ENCODE peak calls at places on chromosomes 4 and X, in six cellular contexts. K, T, G, W, F and M are unnamed samples.

GRCh38 chr4:118752551-118752950 is 67.4 kb downstream of the METTL14 start:
- DNase-seq in K (no peak), T (no peak), G (no peak), W (no peak), F (no peak), M (no peak)

GRCh38 chrX:124117325-124117724 is 155.8 kb downstream of the STAG2 start:
- DNase-seq in W (no peak), T (no peak), G (no peak), F (no peak), K (no peak), M (no peak)

GRCh38 chr4:89703831-89704230 is 133.1 kb downstream of the SNCA start:
- DNase-seq in T (no peak), F (no peak), G (no peak), W (no peak), K (peak), M (no peak)

GRCh38 chr4:175419120-175419774 is 392.8 kb downstream of the GPM6A start:
- DNase-seq in K (peak), W (peak), G (no peak), T (no peak), F (peak), M (no peak)

GRCh38 chrX:40012800-40013682 is 84.7 kb downstream of the BCOR start:
- DNase-seq in K (peak), W (peak), T (peak), F (peak), G (peak), M (no peak)

GRCh38 chr4:183722738-183723560 is 63.9 kb downstream of the TRAPPC11 start:
- DNase-seq in W (no peak), T (no peak), F (peak), G (peak), K (peak), M (peak)

GRCh38 chr4:38231626-38232025 is 271.4 kb downstream of the PTTG2 start:
- DNase-seq in T (no peak), K (no peak), W (no peak), F (no peak), G (no peak), M (no peak)

GRCh38 chr4:121216438-121216837 is 52.3 kb upstream of the TNIP3 start:
- DNase-seq in F (no peak), T (no peak), K (no peak), W (no peak), G (no peak), M (no peak)

GRCh38 chr4:40629401-40630334 is at the start of gene RBM47:
- DNase-seq in G (peak), W (no peak), T (peak), F (peak), K (peak), M (peak)

DNA sequence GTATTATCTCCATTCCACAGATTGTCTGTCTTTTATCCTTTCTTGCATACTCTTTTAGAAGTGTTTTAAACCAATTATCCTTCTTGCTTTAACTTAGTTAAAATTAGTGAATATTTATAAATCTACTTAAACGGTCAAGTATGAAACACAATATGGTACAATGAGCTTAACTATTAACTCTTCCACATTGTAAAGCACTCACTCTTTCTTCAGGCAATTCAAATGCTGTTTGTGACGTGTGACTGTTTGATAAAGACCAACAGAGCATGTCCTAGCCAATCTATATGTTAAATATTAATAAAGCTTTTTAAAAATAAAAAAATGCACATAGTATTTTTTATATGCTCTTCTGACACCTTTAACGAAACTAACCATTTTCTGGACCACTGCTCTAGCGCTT is 192.7 kb downstream of the ARAP2 start:
- DNase-seq in W (no peak), T (no peak), K (no peak), G (no peak), F (no peak), M (no peak)
- TF ChIP-seq CTCF in W (no peak), T (no peak), K (no peak), G (no peak), F (no peak), M (no peak)

GRCh38 chr4:187929024-187929423 is 66.5 kb upstream of the ZFP42 start:
- DNase-seq in T (no peak), F (no peak), W (no peak), K (no peak), G (peak), M (no peak)
- TF ChIP-seq CTCF in T (no peak), F (no peak), W (no peak), K (no peak), G (peak), M (peak)

GRCh38 chr4:142743071-142743825 is 102.9 kb downstream of the INPP4B start:
- DNase-seq in F (no peak), G (no peak), W (no peak), K (peak), T (no peak), M (no peak)

DNA sequence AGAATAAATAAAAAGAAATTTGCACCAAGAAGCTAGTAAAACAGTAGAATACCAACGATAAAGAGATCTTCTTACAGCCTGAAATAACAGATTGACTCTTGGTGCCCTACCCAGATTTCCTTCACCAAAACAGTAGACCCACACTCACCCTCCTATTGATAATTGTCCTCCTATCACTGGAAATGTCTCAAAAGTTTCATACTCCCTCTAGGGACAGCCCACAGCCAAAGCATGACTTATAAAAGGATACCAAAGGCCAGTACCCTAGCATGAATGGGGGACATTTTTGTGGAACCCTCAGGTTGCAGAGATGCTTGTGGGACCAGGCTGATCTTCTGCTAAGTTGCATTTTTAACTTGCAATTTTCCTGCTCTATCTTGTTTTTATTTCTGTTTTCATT is 104.1 kb downstream of the INPP4B start:
- DNase-seq in W (no peak), K (no peak), G (no peak), F (no peak), T (no peak), M (no peak)
- TF ChIP-seq CTCF in W (no peak), K (no peak), G (no peak), F (no peak), T (no peak), M (no peak)

DNA sequence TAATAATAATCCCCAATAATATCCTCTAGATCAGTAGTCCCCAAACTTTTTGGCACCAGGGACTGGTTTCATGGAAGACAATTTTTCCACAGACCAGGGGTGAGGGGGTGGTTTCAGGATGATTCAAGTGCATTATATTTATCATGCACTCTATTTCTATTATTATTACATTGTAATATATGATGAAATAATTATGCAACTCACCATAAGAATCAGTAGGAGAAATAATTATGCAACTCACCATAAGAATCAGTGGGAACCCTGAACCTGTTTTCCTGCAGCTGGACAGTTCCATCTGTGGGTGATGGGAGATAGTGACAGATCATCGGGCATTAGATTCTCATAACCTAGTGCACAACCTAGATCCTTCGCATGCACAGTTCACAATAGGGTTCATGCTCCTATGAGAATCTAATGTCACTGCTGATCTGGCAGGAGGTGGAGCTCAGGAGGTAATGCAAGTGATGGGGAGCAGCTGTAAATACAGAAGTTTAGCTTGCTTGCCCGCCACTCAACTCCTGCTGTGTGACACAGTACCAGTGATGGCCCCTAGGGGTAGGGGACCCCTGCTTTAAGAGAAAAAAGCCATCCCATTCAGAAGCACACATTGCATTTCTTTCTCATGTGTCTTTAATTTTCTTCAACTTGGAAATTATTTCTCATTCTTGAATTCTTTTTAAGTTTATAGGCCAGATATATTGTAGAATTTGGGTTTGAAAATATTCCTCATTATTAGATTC is 16.0 kb upstream of the SH3RF1 start:
- DNase-seq in F (no peak), T (no peak), K (peak), W (no peak), G (peak), M (no peak)
- TF ChIP-seq CTCF in F (no peak), T (no peak), K (peak), W (no peak), G (no peak), M (peak)

GRCh38 chr4:78357122-78357521 is 194.4 kb upstream of the ANXA3 start:
- DNase-seq in G (no peak), F (no peak), K (no peak), T (no peak), W (no peak), M (no peak)

GRCh38 chr4:78362310-78362709 is 189.3 kb upstream of the ANXA3 start:
- DNase-seq in T (no peak), G (no peak), F (no peak), K (no peak), W (no peak), M (no peak)

GRCh38 chr4:78363031-78363430 is 188.5 kb upstream of the ANXA3 start:
- DNase-seq in F (no peak), K (no peak), G (no peak), W (no peak), T (no peak), M (no peak)

GRCh38 chr4:78360466-78360865 is 191.1 kb upstream of the ANXA3 start:
- DNase-seq in W (no peak), G (no peak), T (no peak), K (no peak), F (no peak), M (no peak)

DNA sequence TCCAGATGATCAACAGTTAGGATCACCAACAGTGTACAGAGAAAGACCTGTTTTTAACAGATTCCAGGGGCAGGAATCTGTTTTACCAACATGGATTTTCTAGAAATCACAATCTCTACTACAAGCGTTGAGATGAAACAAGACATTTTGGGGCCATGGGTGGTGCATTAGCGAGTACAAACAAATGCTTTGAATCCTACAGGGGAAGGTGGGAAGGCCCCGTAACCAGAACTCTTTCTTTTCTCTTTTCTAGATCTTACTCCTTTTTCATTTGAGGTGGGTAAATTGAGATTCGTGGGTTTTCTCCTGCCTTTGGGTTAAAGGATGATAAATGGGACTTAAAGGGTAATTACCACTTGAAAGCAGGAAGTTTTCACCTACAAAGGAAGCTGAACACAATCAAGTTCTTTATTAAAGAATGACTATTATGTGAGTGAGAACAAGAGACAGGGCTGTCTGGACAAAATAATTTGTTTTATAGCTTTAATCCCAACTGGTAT is 189.9 kb upstream of the ANXA3 start:
- DNase-seq in T (no peak), W (no peak), K (no peak), G (no peak), F (no peak), M (no peak)
- TF ChIP-seq CTCF in T (no peak), W (no peak), K (no peak), G (no peak), F (no peak), M (no peak)

GRCh38 chrX:119885554-119886428 is 9.9 kb upstream of the AKAP14 start:
- DNase-seq in F (no peak), G (peak), K (no peak), W (no peak), T (no peak), M (no peak)

DNA sequence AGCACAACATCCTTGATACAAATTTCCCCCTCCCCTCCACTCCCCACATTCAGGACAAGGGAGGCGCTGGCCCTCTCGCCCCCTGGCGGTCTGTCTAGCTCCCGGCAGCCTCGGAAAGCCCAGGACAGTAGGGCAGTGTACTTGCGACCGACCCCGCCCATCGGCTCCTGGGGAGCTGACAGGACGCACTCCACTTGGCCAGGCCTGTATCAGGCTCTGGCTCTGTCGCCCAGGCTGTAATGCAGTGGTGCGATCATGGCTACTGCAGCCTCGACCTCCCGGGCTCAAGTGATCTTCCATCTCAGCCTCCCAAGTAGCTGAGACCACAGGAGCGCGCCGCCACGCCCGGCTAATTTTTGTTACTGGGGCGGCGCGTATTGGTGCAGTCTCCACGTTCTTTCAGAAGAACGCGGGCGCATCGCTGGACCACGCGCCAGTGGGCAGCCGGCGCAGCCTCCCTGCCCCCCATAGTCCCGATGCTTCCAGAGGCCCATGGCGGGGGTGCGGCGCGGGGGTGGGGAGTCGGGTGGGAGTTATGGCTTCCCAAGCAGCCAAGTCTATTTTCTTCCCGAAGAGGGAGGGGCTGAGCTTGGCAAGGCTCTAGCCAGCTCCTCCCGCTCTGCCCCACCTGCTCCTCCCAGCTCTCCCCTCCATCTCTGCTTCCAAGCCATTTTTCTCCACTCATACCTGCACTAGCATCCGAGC is 7.8 kb upstream of the AKAP14 start:
- DNase-seq in G (no peak), K (peak), T (no peak), F (peak), W (peak), M (peak)
- TF ChIP-seq CTCF in G (no peak), K (peak), T (no peak), F (peak), W (peak), M (peak)

GRCh38 chr4:147970003-147970402 is 238.1 kb downstream of the ARHGAP10 start:
- DNase-seq in W (no peak), K (no peak), G (no peak), F (no peak), T (no peak), M (no peak)

GRCh38 chr4:147975325-147975724 is 243.4 kb downstream of the ARHGAP10 start:
- DNase-seq in K (peak), W (no peak), F (no peak), G (no peak), T (peak), M (no peak)

GRCh38 chr4:147976341-147976928 is 244.5 kb downstream of the ARHGAP10 start:
- DNase-seq in F (no peak), K (no peak), G (no peak), T (no peak), W (no peak), M (no peak)

GRCh38 chr4:147981305-147981704 is 249.4 kb downstream of the ARHGAP10 start:
- DNase-seq in K (peak), W (no peak), F (no peak), G (no peak), T (no peak), M (no peak)

DNA sequence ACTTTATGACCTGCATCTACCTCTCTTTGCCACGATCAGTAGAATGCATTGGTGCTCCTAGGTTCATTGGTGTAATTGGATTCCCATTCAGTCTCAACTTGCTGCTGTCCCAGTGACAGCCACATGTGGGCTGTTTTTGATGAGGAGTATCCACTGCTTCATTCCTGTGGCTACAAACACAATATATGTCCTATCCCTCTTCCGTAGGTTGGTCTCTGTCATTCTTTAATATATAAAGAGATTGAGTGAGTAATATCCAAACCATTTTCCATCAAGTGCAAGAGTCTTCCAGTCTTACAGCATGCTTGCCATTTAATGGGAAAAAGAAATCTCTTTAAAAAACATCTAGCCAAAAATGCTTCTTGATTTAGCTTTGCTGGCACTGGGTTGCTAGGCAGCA is 244.0 kb downstream of the ARHGAP10 start:
- DNase-seq in K (peak), F (no peak), T (no peak), W (no peak), G (no peak), M (no peak)
- TF ChIP-seq CTCF in K (no peak), F (no peak), T (no peak), W (no peak), G (no peak), M (no peak)

GRCh38 chr4:94534401-94535312 is 82.9 kb downstream of the PDLIM5 start:
- DNase-seq in T (no peak), F (no peak), G (peak), W (no peak), K (no peak), M (no peak)
- TF ChIP-seq CTCF in T (no peak), F (no peak), G (no peak), W (no peak), K (no peak), M (no peak)

GRCh38 chr4:110442788-110443187 is 33.2 kb upstream of the ENPEP start:
- DNase-seq in T (no peak), F (no peak), G (no peak), W (no peak), K (no peak), M (no peak)

GRCh38 chr4:110442309-110442708 is 33.6 kb upstream of the ENPEP start:
- DNase-seq in K (peak), T (no peak), G (no peak), F (no peak), W (no peak), M (no peak)
- TF ChIP-seq CTCF in K (no peak), T (no peak), G (no peak), F (no peak), W (no peak), M (no peak)